ENCODE peak calls at places on chromosomes 2 and 18, in ten cellular contexts. Y, E, C, U, G, O, J, I, L and R are unnamed samples.
A peak's percentile ranks its signal among the peaks of the same experiment; 100 is the strongest.

GRCh38 chr2:95353613-95354468 is 48.7 kb upstream of the FAHD2A start:
- DNase-seq in Y (no peak), E (no peak), C (no peak), U (no peak), G (no peak), O (no peak), J (no peak), I (no peak), L (no peak), R (peak; percentile 10)

GRCh38 chr2:12964904-12965539 is 248.3 kb downstream of the TRIB2 start:
- DNase-seq in Y (no peak), E (no peak), C (no peak), U (no peak), G (no peak), O (no peak), J (no peak), I (no peak), L (no peak), R (no peak)

GRCh38 chr2:105812180-105813044 is 67.7 kb downstream of the NCK2 start:
- DNase-seq in Y (peak; percentile 87), E (no peak), C (no peak), U (peak; percentile 81), G (no peak), O (no peak), J (no peak), I (no peak), L (no peak), R (no peak)

GRCh38 chr2:219542931-219543595 is 546 bp downstream of the CHPF start:
- DNase-seq in Y (peak; percentile 47), E (no peak), C (peak; percentile 49), U (no peak), G (no peak), O (peak; percentile 59), J (peak; percentile 42), I (no peak), L (no peak), R (no peak)

GRCh38 chr2:218423584-218423983 is 4.7 kb downstream of the VIL1 start:
- DNase-seq in Y (no peak), E (no peak), C (no peak), U (no peak), G (no peak), O (no peak), J (no peak), I (no peak), L (no peak), R (no peak)

GRCh38 chr18:62452280-62452824 is 70.5 kb upstream of the ZCCHC2 start:
- DNase-seq in Y (peak; percentile 67), E (no peak), C (no peak), U (no peak), G (no peak), O (no peak), J (peak; percentile 12), I (no peak), L (peak; percentile 34), R (no peak)

GRCh38 chr2:8312861-8313768 is 368.7 kb upstream of the ID2 start:
- DNase-seq in Y (no peak), E (peak; percentile 30), C (no peak), U (no peak), G (no peak), O (no peak), J (peak; percentile 87), I (peak; percentile 13), L (no peak), R (no peak)

GRCh38 chr18:35441857-35442595 is 55.7 kb downstream of the INO80C start:
- DNase-seq in Y (no peak), E (no peak), C (no peak), U (no peak), G (no peak), O (no peak), J (no peak), I (no peak), L (no peak), R (no peak)

GRCh38 chr2:85288244-85288725 is 39.5 kb downstream of the TGOLN2 start:
- DNase-seq in Y (peak; percentile 82), E (no peak), C (no peak), U (no peak), G (peak; percentile 5), O (no peak), J (no peak), I (no peak), L (no peak), R (no peak)

GRCh38 chr18:73717570-73717969 is 430.1 kb downstream of the FBXO15 start:
- DNase-seq in Y (no peak), E (peak; percentile 3), C (no peak), U (no peak), G (no peak), O (no peak), J (no peak), I (no peak), L (no peak), R (no peak)

GRCh38 chr2:128867936-128868636 is 549.4 kb upstream of the HS6ST1 start:
- DNase-seq in Y (no peak), E (no peak), C (no peak), U (no peak), G (no peak), O (no peak), J (no peak), I (no peak), L (no peak), R (no peak)

GRCh38 chr2:15798716-15799431 is 141.5 kb upstream of the MYCN start:
- DNase-seq in Y (no peak), E (no peak), C (no peak), U (no peak), G (no peak), O (no peak), J (no peak), I (no peak), L (no peak), R (no peak)

GRCh38 chr2:27977623-27978312 is 87.2 kb downstream of the BABAM2 start:
- DNase-seq in Y (peak; percentile 98), E (peak; percentile 74), C (no peak), U (no peak), G (peak; percentile 51), O (no peak), J (no peak), I (no peak), L (peak; percentile 60), R (no peak)

GRCh38 chr2:69216535-69217332 is 170.3 kb downstream of the GFPT1 start:
- DNase-seq in Y (peak; percentile 95), E (no peak), C (no peak), U (no peak), G (no peak), O (no peak), J (no peak), I (no peak), L (no peak), R (no peak)

GRCh38 chr2:241496904-241497877 is 11.2 kb downstream of the STK25 start:
- DNase-seq in Y (no peak), E (no peak), C (no peak), U (peak; percentile 50), G (no peak), O (no peak), J (no peak), I (no peak), L (no peak), R (no peak)

GRCh38 chr18:76422838-76423237 is 72.2 kb downstream of the ZNF516 start:
- DNase-seq in Y (no peak), E (no peak), C (no peak), U (no peak), G (no peak), O (no peak), J (no peak), I (no peak), L (no peak), R (no peak)

GRCh38 chr2:149313512-149313972 is 16.8 kb upstream of the LYPD6 start:
- DNase-seq in Y (peak; percentile 31), E (peak; percentile 45), C (no peak), U (no peak), G (no peak), O (peak; percentile 65), J (peak; percentile 11), I (no peak), L (peak; percentile 6), R (no peak)

GRCh38 chr2:179265082-179265575 is 497 bp upstream of the SESTD1 start:
- DNase-seq in Y (peak; percentile 85), E (no peak), C (no peak), U (no peak), G (no peak), O (no peak), J (no peak), I (no peak), L (no peak), R (no peak)

GRCh38 chr2:120988051-120988707 is 252.5 kb downstream of the GLI2 start:
- DNase-seq in Y (no peak), E (no peak), C (no peak), U (no peak), G (no peak), O (no peak), J (no peak), I (no peak), L (no peak), R (no peak)